ENCODE peak calls at places on chromosomes 6 and 20, in four cellular contexts. One of them, this sample, is unnamed.
A peak's percentile ranks its signal among the peaks of the same experiment; 100 is the strongest.

GRCh38 chr6:121356575-121356974 is 22.3 kb upstream of the TBC1D32 start:
- DNase-seq in upper lobe of left lung: no peak
- DNase-seq in uterus: no peak
- DNase-seq in A549: no peak
- DNase-seq in this sample: no peak

GRCh38 chr20:46973801-46974200 is 79.2 kb downstream of the EYA2 start:
- DNase-seq in upper lobe of left lung: no peak
- DNase-seq in A549: no peak
- DNase-seq in uterus: no peak
- DNase-seq in this sample: no peak

GRCh38 chr6:44667668-44668390 is 280.3 kb downstream of the CDC5L start:
- DNase-seq in A549: peak; percentile 38
- DNase-seq in upper lobe of left lung: no peak
- DNase-seq in uterus: no peak
- DNase-seq in this sample: peak; percentile 15

GRCh38 chr6:12037803-12038202 is 25.7 kb downstream of the HIVEP1 start:
- DNase-seq in upper lobe of left lung: no peak
- DNase-seq in A549: no peak
- DNase-seq in uterus: no peak
- DNase-seq in this sample: no peak

GRCh38 chr20:49450281-49450707 is 32.2 kb downstream of the KCNB1 start:
- DNase-seq in A549: no peak
- DNase-seq in upper lobe of left lung: no peak
- DNase-seq in uterus: no peak
- DNase-seq in this sample: no peak

GRCh38 chr20:14264869-14265268 is 72.5 kb downstream of the FLRT3 start:
- DNase-seq in uterus: no peak
- DNase-seq in upper lobe of left lung: no peak
- DNase-seq in A549: peak; percentile 38
- DNase-seq in this sample: no peak

GRCh38 chr6:104698979-104699378 is 160.7 kb downstream of the HACE1 start:
- DNase-seq in upper lobe of left lung: no peak
- DNase-seq in A549: no peak
- DNase-seq in uterus: no peak
- DNase-seq in this sample: no peak

GRCh38 chr6:114874384-114874783 is 531.6 kb upstream of the HS3ST5 start:
- DNase-seq in uterus: no peak
- DNase-seq in upper lobe of left lung: no peak
- DNase-seq in A549: no peak
- DNase-seq in this sample: no peak

GRCh38 chr20:47576516-47577033 is 74.9 kb downstream of the NCOA3 start:
- DNase-seq in uterus: peak; percentile 60
- DNase-seq in A549: peak; percentile 92
- DNase-seq in upper lobe of left lung: no peak
- DNase-seq in this sample: peak; percentile 77

GRCh38 chr20:56587307-56588108 is 41.6 kb upstream of the TFAP2C start:
- DNase-seq in upper lobe of left lung: no peak
- DNase-seq in A549: peak; percentile 65
- DNase-seq in uterus: no peak
- DNase-seq in this sample: no peak

DNA sequence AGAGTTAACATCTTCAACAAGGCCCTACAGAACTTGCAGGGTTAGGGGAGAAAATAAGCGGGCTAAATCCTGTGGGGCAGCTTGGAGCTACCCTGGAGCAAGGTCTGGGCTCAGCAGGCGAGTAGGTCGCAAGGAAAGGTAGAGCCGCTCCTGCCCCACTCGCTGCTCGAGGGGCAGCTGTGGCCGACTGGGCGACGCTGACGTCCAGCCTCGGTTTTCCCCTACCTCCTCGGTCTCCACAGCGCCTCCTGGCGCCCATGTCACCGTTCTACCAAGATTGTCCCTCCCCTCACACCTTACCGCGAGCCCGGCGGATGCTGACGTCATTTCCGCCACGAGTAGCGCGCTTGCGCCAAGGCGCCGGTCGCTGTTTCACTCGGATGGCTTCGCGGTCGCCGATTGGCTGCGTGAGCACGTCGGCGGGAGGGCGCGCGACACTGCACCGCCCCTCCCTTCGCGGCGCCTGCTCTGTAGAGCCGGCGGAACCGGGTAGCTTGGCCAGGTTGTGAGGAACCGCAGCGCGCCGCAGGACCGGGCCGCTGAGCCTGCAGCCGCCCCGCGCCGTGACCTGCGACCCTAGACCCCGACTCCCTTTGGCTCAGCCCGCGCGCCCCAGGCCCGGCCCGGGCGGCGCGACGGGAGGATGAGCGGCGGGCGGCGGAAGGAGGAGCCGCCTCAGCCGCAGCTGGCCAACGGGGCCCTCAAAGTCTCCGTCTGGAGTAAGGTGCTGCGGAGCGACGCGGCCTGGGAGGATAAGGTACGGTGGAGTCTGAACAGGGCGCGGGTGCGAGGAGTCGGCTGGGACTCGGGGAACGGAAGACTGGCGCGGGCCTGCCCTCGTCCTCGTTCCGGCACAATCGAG is at the start of gene RAB5IF:
- DNase-seq in uterus: peak; percentile 98
- DNase-seq in upper lobe of left lung: peak; percentile 99
- DNase-seq in A549: peak; percentile 99
- DNase-seq in this sample: peak; percentile 99
- TF ChIP-seq POLR2A in uterus: peak; percentile 59
- TF ChIP-seq POLR2A in upper lobe of left lung: peak; percentile 64
- TF ChIP-seq POLR2A in A549: peak; percentile 81
- TF ChIP-seq POLR2A in this sample: peak; percentile 19

GRCh38 chr6:42766163-42766670 is 15.6 kb upstream of the BICRAL start:
- DNase-seq in uterus: no peak
- DNase-seq in upper lobe of left lung: no peak
- DNase-seq in A549: peak; percentile 50
- DNase-seq in this sample: no peak

GRCh38 chr6:42769051-42769450 is 12.8 kb upstream of the BICRAL start:
- DNase-seq in upper lobe of left lung: no peak
- DNase-seq in uterus: no peak
- DNase-seq in A549: no peak
- DNase-seq in this sample: no peak

GRCh38 chr6:42774201-42774600 is 7.7 kb upstream of the BICRAL start:
- DNase-seq in upper lobe of left lung: no peak
- DNase-seq in uterus: no peak
- DNase-seq in A549: no peak
- DNase-seq in this sample: no peak

GRCh38 chr6:42777126-42777822 is 4.6 kb upstream of the BICRAL start:
- DNase-seq in upper lobe of left lung: no peak
- DNase-seq in A549: no peak
- DNase-seq in uterus: no peak
- DNase-seq in this sample: no peak

DNA sequence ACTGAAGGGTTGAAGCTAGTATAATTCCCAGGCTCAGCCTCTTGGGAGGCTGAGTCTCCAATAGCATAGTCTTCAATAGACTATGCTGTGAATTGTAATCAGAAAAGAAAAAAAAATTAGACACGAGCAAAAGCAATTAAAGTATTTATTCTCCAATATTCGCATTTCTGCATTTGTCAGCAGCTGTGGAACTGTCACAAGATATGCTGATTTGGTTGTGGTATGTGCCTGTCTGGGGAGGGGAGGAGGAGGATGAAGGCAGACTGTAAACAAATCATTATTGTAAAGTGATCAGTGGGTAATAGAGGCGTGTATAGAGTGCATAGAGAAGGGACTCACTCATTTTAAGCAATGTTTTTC is 10.1 kb upstream of the BICRAL start:
- DNase-seq in A549: no peak
- DNase-seq in uterus: no peak
- DNase-seq in upper lobe of left lung: no peak
- DNase-seq in this sample: no peak
- H3K4me3 ChIP-seq in A549: no peak overlapping the region
- H3K4me3 ChIP-seq in uterus: no peak overlapping the region
- H3K4me3 ChIP-seq in upper lobe of left lung: no peak overlapping the region
- H3K4me3 ChIP-seq in this sample: no peak overlapping the region

GRCh38 chr6:26126394-26127221 is 39.4 kb downstream of the HFE start:
- DNase-seq in uterus: no peak
- DNase-seq in A549: no peak
- DNase-seq in upper lobe of left lung: no peak
- DNase-seq in this sample: no peak

GRCh38 chr6:26123675-26124549 is 36.7 kb downstream of the HFE start:
- DNase-seq in A549: peak; percentile 98
- DNase-seq in uterus: peak; percentile 92
- DNase-seq in upper lobe of left lung: peak; percentile 92
- DNase-seq in this sample: peak; percentile 82

GRCh38 chr6:26124550-26125014 is 37.4 kb downstream of the HFE start:
- DNase-seq in A549: no peak
- DNase-seq in uterus: no peak
- DNase-seq in upper lobe of left lung: no peak
- DNase-seq in this sample: no peak

GRCh38 chr6:26122793-26123674 is 35.8 kb downstream of the HFE start:
- DNase-seq in upper lobe of left lung: peak; percentile 88
- DNase-seq in uterus: peak; percentile 98
- DNase-seq in A549: peak; percentile 99
- DNase-seq in this sample: peak; percentile 98

DNA sequence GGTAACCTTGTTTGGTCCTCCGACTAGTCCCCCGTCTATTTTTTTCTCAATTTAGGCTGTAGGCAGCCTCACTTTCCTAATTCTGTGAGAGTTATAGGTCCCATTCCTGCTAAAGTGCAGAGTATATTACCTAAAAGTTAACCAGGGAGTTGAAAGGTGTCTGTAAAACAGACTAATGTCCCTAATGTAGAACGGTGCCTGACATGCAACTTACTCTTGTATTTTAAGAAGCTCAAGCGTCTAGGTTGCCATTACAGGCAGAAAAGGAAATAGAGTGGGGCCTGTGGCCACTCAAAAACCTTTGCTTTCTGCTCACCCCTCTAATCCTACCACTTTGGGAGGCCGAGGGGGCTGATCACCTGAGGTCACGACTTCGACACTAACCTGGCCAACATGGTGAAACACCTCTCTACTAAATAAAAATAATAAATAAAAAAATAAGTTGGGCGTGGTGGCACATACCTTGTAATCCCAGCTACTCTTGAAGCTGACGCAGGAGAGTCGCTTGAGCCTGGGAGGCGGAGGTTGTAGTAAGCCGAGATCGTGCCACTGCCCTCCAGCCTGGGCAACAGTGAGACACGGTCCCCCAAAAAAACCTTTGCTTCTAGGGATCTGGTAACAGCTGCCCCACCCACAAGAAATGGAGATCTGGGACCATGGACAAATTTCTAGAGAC is 37.9 kb downstream of the HFE start:
- DNase-seq in A549: peak; percentile 12
- DNase-seq in upper lobe of left lung: no peak
- DNase-seq in uterus: peak; percentile 32
- DNase-seq in this sample: peak; percentile 38
- TF ChIP-seq POLR2A in A549: no peak
- TF ChIP-seq POLR2A in upper lobe of left lung: no peak
- TF ChIP-seq POLR2A in uterus: no peak
- TF ChIP-seq POLR2A in this sample: no peak

DNA sequence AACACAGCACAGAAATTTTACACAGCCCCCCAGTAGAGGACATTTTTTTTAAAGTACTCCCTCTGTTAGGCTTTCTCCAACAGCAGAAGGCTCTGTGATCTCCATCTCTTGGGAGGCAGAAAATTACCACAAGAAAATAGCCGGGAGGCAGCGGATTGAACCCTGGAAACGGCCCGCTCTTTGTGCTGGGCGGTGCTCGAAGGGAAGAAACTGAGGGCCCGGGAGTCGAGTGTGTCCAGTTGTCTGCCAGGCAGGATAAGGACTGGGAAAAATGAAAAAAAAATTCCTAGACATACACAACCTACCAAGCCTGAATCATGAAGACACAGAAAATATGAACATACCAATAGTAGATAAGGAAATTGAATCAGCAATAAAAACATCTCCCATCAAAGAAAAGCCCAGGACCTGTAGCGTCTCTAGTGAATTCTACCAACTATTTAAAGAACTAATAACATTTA is 31.5 kb downstream of the POM121L2 start:
- DNase-seq in uterus: no peak
- DNase-seq in A549: peak; percentile 40
- DNase-seq in upper lobe of left lung: no peak
- DNase-seq in this sample: no peak
- H3K4me3 ChIP-seq in uterus: no peak overlapping the region
- H3K4me3 ChIP-seq in A549: peak overlapping the region; percentile 62
- H3K4me3 ChIP-seq in upper lobe of left lung: no peak overlapping the region
- H3K4me3 ChIP-seq in this sample: no peak overlapping the region

GRCh38 chr6:8435093-8435844 is at the start of gene SLC35B3:
- DNase-seq in uterus: peak; percentile 93
- DNase-seq in A549: peak; percentile 90
- DNase-seq in upper lobe of left lung: peak; percentile 100
- DNase-seq in this sample: peak; percentile 98
- TF ChIP-seq POLR2A in uterus: peak; percentile 72
- TF ChIP-seq POLR2A in A549: peak; percentile 71
- TF ChIP-seq POLR2A in upper lobe of left lung: peak; percentile 88
- TF ChIP-seq POLR2A in this sample: peak; percentile 75

GRCh38 chr6:3195377-3195694 is 32.1 kb downstream of the TUBB2B start:
- DNase-seq in A549: no peak
- DNase-seq in upper lobe of left lung: no peak
- DNase-seq in uterus: no peak
- DNase-seq in this sample: no peak
- H3K4me3 ChIP-seq in A549: no peak overlapping the region
- H3K4me3 ChIP-seq in upper lobe of left lung: no peak overlapping the region
- H3K4me3 ChIP-seq in uterus: no peak overlapping the region
- H3K4me3 ChIP-seq in this sample: no peak overlapping the region

GRCh38 chr6:144149894-144150672 is at the start of gene STX11:
- DNase-seq in A549: peak; percentile 43
- DNase-seq in uterus: peak; percentile 19
- DNase-seq in upper lobe of left lung: peak; percentile 96
- DNase-seq in this sample: peak; percentile 56
- TF ChIP-seq POLR2A in A549: no peak
- TF ChIP-seq POLR2A in uterus: no peak
- TF ChIP-seq POLR2A in upper lobe of left lung: peak; percentile 87
- TF ChIP-seq POLR2A in this sample: no peak

GRCh38 chr6:138115877-138116660 is 8.8 kb upstream of the PERP start:
- DNase-seq in upper lobe of left lung: no peak
- DNase-seq in uterus: peak; percentile 39
- DNase-seq in A549: peak; percentile 65
- DNase-seq in this sample: peak; percentile 49
- H3K4me3 ChIP-seq in upper lobe of left lung: no peak overlapping the region
- H3K4me3 ChIP-seq in uterus: no peak overlapping the region
- H3K4me3 ChIP-seq in A549: no peak overlapping the region
- H3K4me3 ChIP-seq in this sample: no peak overlapping the region

This sample was measured in thyroid gland.